ENCODE peak calls at places on chromosomes 12 and 14, in four cellular contexts. Q is cardiac fibroblast, F is HTR-8/SVneo, B is ecto neural progenitor cell. N is an unnamed sample.

GRCh38 chr12:6437586-6437985 is 7.2 kb upstream of the CD27 start:
- DNase-seq in Q (no peak), B (no peak), F (no peak), N (no peak)

GRCh38 chr12:89857652-89858274 is 149.1 kb upstream of the ATP2B1 start:
- DNase-seq in F (no peak), B (no peak), Q (no peak), N (no peak)

GRCh38 chr12:129193263-129193871 is 340.1 kb downstream of the GLT1D1 start:
- DNase-seq in Q (no peak), B (no peak), F (no peak), N (no peak)

GRCh38 chr12:118102070-118102469 is 1.7 kb downstream of the VSIG10 start:
- DNase-seq in B (no peak), Q (no peak), F (peak; percentile 42), N (no peak)

GRCh38 chr12:67469666-67470065 is 178.9 kb upstream of the DYRK2 start:
- DNase-seq in F (no peak), Q (no peak), B (no peak), N (no peak)

GRCh38 chr14:50599700-50600444 is 39.9 kb downstream of the ATL1 start:
- DNase-seq in F (peak; percentile 30), B (no peak), Q (peak; percentile 62), N (no peak)

GRCh38 chr14:63276492-63277342 is 42.0 kb downstream of the GPHB5 start:
- DNase-seq in Q (peak; percentile 73), F (peak; percentile 95), B (no peak), N (peak; percentile 10)

GRCh38 chr12:114166360-114166759 is 200.2 kb upstream of the RBM19 start:
- DNase-seq in B (peak; percentile 78), Q (peak; percentile 80), F (peak; percentile 7), N (no peak)

GRCh38 chr14:26448181-26448855 is 149.5 kb downstream of the NOVA1 start:
- DNase-seq in B (no peak), F (no peak), Q (no peak), N (no peak)

GRCh38 chr12:3595721-3596120 is 104.7 kb downstream of the PRMT8 start:
- DNase-seq in F (no peak), B (no peak), Q (no peak), N (no peak)

GRCh38 chr14:32564591-32564990 is 235.5 kb downstream of the AKAP6 start:
- DNase-seq in Q (peak; percentile 56), F (no peak), B (no peak), N (no peak)

GRCh38 chr14:68631058-68631690 is 161.7 kb downstream of the ZFP36L1 start:
- DNase-seq in F (no peak), B (no peak), Q (no peak), N (no peak)

GRCh38 chr14:64724578-64724930 is 20.3 kb downstream of the PLEKHG3 start:
- DNase-seq in B (no peak), Q (no peak), F (no peak), N (no peak)

GRCh38 chr12:54660320-54660962 is 12.3 kb upstream of the DCD start:
- DNase-seq in B (peak; percentile 23), F (no peak), Q (no peak), N (no peak)

GRCh38 chr14:68234101-68234905 is 414.7 kb downstream of the RAD51B start:
- DNase-seq in F (no peak), B (no peak), Q (no peak), N (no peak)

GRCh38 chr12:5907812-5908211 is 37.2 kb downstream of the ANO2 start:
- DNase-seq in F (no peak), Q (no peak), B (peak; percentile 40), N (no peak)

GRCh38 chr12:122893208-122894151 is 2.4 kb downstream of the VPS37B start:
- DNase-seq in F (no peak), B (no peak), Q (no peak), N (no peak)

GRCh38 chr12:115351513-115352077 is 667.6 kb upstream of the TBX3 start:
- DNase-seq in F (no peak), Q (peak; percentile 84), B (no peak), N (no peak)

GRCh38 chr12:6605425-6606330 is 1.5 kb downstream of the CHD4 start:
- DNase-seq in B (peak; percentile 74), F (peak; percentile 49), Q (peak; percentile 35), N (no peak)

GRCh38 chr12:108483213-108483920 is 31.7 kb upstream of the FICD start:
- DNase-seq in F (no peak), Q (no peak), B (no peak), N (no peak)

GRCh38 chr14:32038876-32039275 is 38.2 kb upstream of the ARHGAP5 start:
- DNase-seq in Q (no peak), B (no peak), F (no peak), N (no peak)

GRCh38 chr14:103112488-103113243 is 10.6 kb upstream of the TNFAIP2 start:
- DNase-seq in Q (no peak), B (no peak), F (no peak), N (no peak)

GRCh38 chr12:21276826-21277225 is 57.9 kb downstream of the SLCO1A2 start:
- DNase-seq in Q (no peak), B (no peak), F (no peak), N (no peak)

GRCh38 chr12:67352682-67353081 is 83.5 kb downstream of the CAND1 start:
- DNase-seq in B (no peak), Q (no peak), F (no peak), N (no peak)